ENCODE peak calls at places on chromosomes 6 and 20, in four cellular contexts. R is lower lobe of right lung, X is progenitor cell of endocrine pancreas, F is WTC11. Q is an unnamed sample.

GRCh38 chr6:138465007-138465645 is 34.2 kb downstream of the NHSL1 start:
- DNase-seq in R (no peak), X (no peak), F (no peak), Q (no peak)

GRCh38 chr6:150088481-150089154 is 19.7 kb upstream of the ULBP3 start:
- DNase-seq in R (no peak), X (no peak), F (no peak), Q (no peak)

GRCh38 chr6:95203153-95203754 is 374.1 kb upstream of the MANEA start:
- DNase-seq in R (no peak), X (no peak), F (peak), Q (peak)

GRCh38 chr20:23624307-23624706 is 13.4 kb downstream of the CST3 start:
- DNase-seq in R (no peak), X (no peak), F (no peak), Q (no peak)

GRCh38 chr20:8652396-8652795 is 416.5 kb upstream of the PLCB4 start:
- DNase-seq in R (no peak), X (no peak), F (no peak), Q (no peak)

GRCh38 chr6:35687658-35688604 is 784 bp downstream of the FKBP5 start:
- DNase-seq in R (peak), X (peak), F (peak), Q (peak)

GRCh38 chr6:75203721-75204120 is 2.1 kb downstream of the COL12A1 start:
- DNase-seq in R (no peak), X (no peak), F (no peak), Q (no peak)

GRCh38 chr20:3716195-3716834 is 3.9 kb upstream of the SIGLEC1 start:
- DNase-seq in R (peak), X (peak), F (peak), Q (peak)

GRCh38 chr20:37244572-37244957 is 17.0 kb downstream of the GHRH start:
- DNase-seq in R (no peak), X (no peak), F (no peak), Q (no peak)

GRCh38 chr6:168265827-168266815 is 53.5 kb downstream of the DACT2 start:
- DNase-seq in R (no peak), X (no peak), F (no peak), Q (no peak)

GRCh38 chr6:72622094-72622540 is 253 bp downstream of the KCNQ5 start:
- DNase-seq in R (peak), X (peak), F (peak), Q (peak)

GRCh38 chr6:17998003-17998402 is 10.6 kb upstream of the KIF13A start:
- DNase-seq in R (no peak), X (no peak), F (no peak), Q (no peak)

GRCh38 chr6:150684715-150685459 is 85.2 kb downstream of the PLEKHG1 start:
- DNase-seq in R (no peak), X (no peak), F (no peak), Q (no peak)

GRCh38 chr20:14580426-14581074 is 243.1 kb upstream of the FLRT3 start:
- DNase-seq in R (no peak), X (no peak), F (no peak), Q (no peak)

GRCh38 chr20:35368616-35369423 is 43.0 kb downstream of the UQCC1 start:
- DNase-seq in R (no peak), X (no peak), F (peak), Q (no peak)

GRCh38 chr6:166545156-166545555 is 41.3 kb downstream of the RAMACL start:
- DNase-seq in R (no peak), X (no peak), F (no peak), Q (no peak)

GRCh38 chr20:23161244-23161875 is 75.2 kb upstream of the CD93 start:
- DNase-seq in R (no peak), X (no peak), F (no peak), Q (no peak)

GRCh38 chr6:148200302-148200701 is 142.3 kb upstream of the SASH1 start:
- DNase-seq in R (no peak), X (no peak), F (no peak), Q (no peak)

GRCh38 chr6:40268166-40268958 is 318.8 kb downstream of the LRFN2 start:
- DNase-seq in R (no peak), X (no peak), F (no peak), Q (no peak)

GRCh38 chr6:28771401-28772267 is 152.2 kb downstream of the TRIM27 start:
- DNase-seq in R (no peak), X (no peak), F (peak), Q (peak)

GRCh38 chr20:5686381-5687105 is 63.7 kb upstream of the SHLD1 start:
- DNase-seq in R (no peak), X (no peak), F (no peak), Q (no peak)

GRCh38 chr6:166620478-166621113 is 6.5 kb downstream of the RPS6KA2 start:
- DNase-seq in R (no peak), X (no peak), F (no peak), Q (no peak)

GRCh38 chr6:111274593-111275217 is 187.4 kb downstream of the SLC16A10 start:
- DNase-seq in R (no peak), X (no peak), F (no peak), Q (no peak)

GRCh38 chr20:4066551-4066950 is 51.2 kb upstream of the RNF24 start:
- DNase-seq in R (no peak), X (no peak), F (no peak), Q (no peak)

GRCh38 chr20:35552914-35553313 is 11.0 kb downstream of the ERGIC3 start:
- DNase-seq in R (no peak), X (no peak), F (no peak), Q (no peak)

GRCh38 chr6:103122766-103123601 is 1729.5 kb downstream of the GRIK2 start:
- DNase-seq in R (peak), X (peak), F (peak), Q (peak)

GRCh38 chr6:31057426-31058003 is 47.2 kb downstream of the MUC22 start:
- DNase-seq in R (no peak), X (no peak), F (no peak), Q (no peak)

GRCh38 chr20:31890646-31891045 is 20.2 kb downstream of the TTLL9 start:
- DNase-seq in R (no peak), X (no peak), F (no peak), Q (no peak)

GRCh38 chr20:54148947-54149764 is 24.6 kb downstream of the CYP24A1 start:
- DNase-seq in R (no peak), X (no peak), F (no peak), Q (no peak)

DNA sequence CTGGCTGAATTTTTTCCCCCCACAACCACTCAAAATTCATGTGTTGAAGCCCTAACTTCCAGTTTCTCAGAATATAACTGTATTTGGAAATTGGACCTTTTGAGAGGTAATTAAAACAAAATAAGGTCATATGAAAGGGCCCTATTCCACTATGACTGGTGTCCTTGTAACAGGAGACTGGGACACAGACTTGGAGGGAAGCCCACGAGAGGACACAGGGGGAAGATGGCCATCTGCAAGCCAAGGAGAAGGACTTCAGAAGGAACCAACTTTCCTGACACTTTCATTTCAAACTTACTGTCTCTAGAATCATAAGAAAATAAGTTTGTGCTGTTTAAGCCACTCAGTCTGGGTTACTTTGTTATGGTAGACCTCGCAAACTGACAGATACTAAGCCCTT is 134.6 kb downstream of the ATXN1 start:
- DNase-seq in R (no peak), X (no peak), F (no peak), Q (no peak)
- TF ChIP-seq CTCF in R (no peak), X (no peak), F (no peak), Q (no peak)

GRCh38 chr6:146890644-146891434 is 292.1 kb downstream of the ADGB start:
- DNase-seq in R (no peak), X (no peak), F (no peak), Q (no peak)
- TF ChIP-seq CTCF in R (no peak), X (no peak), F (no peak), Q (no peak)

DNA sequence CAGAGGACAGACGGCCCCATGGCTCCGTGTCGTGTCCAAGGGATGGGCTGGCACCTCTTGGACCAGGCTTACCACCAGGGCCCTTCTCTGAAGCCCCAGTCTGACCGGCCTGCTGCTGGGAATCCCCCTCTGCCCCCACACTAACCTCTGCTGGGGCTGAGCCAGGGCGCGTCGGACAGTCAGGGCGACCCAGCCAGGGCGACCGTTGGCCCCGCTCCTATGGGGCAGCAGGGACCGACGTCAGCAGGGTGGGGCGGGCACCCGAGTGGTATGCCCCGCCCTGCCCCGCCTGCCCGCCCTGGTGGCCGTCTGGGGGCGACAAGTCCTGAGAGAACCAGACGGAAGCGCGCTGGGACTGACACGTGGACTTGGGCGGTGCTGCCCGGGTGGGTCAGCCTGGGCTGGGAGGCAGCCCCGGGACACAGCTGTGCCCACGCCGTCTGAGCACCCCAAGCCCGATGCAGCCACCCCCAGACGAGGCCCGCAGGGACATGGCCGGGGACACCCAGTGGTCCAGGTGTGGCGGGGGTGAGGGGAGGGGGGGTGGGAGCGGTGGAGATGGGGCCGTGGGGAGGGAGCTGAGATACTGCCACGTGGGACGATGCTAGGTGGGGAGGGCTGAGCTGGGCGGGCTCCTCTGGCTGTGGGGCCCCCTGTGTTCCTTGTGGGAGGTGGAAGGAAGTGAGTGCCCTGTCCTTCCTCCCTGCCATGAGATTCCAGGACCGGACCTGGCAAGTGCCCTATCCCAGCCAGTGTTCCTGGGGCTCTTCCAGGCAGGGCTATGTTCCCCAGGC is at the start of gene SLC17A9:
- DNase-seq in R (peak), X (no peak), F (peak), Q (peak)
- TF ChIP-seq CTCF in R (no peak), X (no peak), F (no peak), Q (no peak)

DNA sequence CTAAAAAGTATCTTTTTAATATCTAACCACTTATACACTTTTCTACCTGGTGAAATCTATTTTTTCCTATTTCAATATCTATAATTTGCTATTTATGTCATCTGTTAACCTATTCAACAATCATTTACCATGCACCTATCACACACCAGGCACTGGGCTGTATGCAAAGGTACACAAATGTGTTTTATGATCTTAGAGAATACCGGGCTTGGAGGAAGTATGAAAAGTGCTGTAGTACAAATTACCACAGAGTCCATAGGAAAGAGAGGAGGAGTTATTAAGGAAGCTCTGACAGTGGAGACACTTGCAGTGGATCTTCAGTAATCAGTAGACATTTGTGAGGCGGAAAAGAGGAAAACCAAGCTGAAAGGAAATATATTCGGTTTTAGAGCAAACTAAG is 96.0 kb downstream of the HIVEP2 start:
- DNase-seq in R (no peak), X (no peak), F (no peak), Q (no peak)
- TF ChIP-seq CTCF in R (no peak), X (no peak), F (no peak), Q (no peak)

DNA sequence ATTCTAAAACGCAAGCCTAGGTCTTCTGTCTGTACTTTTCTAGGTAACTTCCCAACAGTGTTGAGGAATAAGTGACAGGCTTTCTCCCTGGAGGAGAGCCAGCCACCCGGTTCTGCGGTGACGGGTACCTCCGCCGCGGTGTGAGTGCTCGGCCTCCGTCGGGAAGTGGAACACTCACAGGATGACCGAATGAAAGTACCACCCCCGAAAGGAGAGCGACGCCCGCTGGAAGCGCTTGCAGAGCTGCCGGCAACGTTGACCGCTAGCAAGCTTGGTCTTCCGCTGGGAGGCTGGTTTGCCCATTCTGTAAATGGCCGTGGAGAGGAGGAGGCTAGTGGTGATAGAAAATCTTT is 581 bp upstream of the TMEM242 start:
- DNase-seq in R (peak), X (peak), F (peak), Q (peak)
- TF ChIP-seq CTCF in R (no peak), X (no peak), F (no peak), Q (no peak)

GRCh38 chr20:56187791-56188190 is 60.7 kb upstream of the MC3R start:
- DNase-seq in R (no peak), X (no peak), F (no peak), Q (no peak)
- TF ChIP-seq CTCF in R (no peak), X (no peak), F (no peak), Q (no peak)

GRCh38 chr20:1924910-1925861 is 30.0 kb downstream of the SIRPA start:
- DNase-seq in R (no peak), X (no peak), F (no peak), Q (no peak)
- TF ChIP-seq CTCF in R (no peak), X (no peak), F (no peak), Q (no peak)